ENCODE peak calls at places on chromosome X, in four cellular contexts. One of them, this sample, is unnamed.

GRCh38 chrX:98607739-98608138 is 1724.0 kb downstream of the RPA4 start:
- DNase-seq in A549: no peak
- DNase-seq in K562: no peak
- DNase-seq in GM12878: no peak
- DNase-seq in this sample: peak

GRCh38 chrX:63275127-63275526 is 76.0 kb downstream of the SPIN4 start:
- DNase-seq in A549: peak
- DNase-seq in K562: peak
- DNase-seq in GM12878: peak
- DNase-seq in this sample: peak

GRCh38 chrX:155056877-155057792 is 13.8 kb downstream of the CMC4 start:
- DNase-seq in A549: peak
- DNase-seq in K562: peak
- DNase-seq in GM12878: peak
- DNase-seq in this sample: peak

GRCh38 chrX:130111220-130111934 is 1.1 kb upstream of the ELF4 start:
- DNase-seq in A549: no peak
- DNase-seq in K562: no peak
- DNase-seq in GM12878: no peak
- DNase-seq in this sample: peak

GRCh38 chrX:100413231-100413630 is 3.2 kb upstream of the PCDH19 start:
- DNase-seq in A549: peak
- DNase-seq in K562: peak
- DNase-seq in GM12878: peak
- DNase-seq in this sample: peak

GRCh38 chrX:50770702-50771101 is 43.3 kb downstream of the SHROOM4 start:
- DNase-seq in A549: no peak
- DNase-seq in K562: no peak
- DNase-seq in GM12878: no peak
- DNase-seq in this sample: peak

GRCh38 chrX:17375631-17376380 is 806 bp downstream of the NHS start:
- DNase-seq in A549: peak
- DNase-seq in K562: no peak
- DNase-seq in GM12878: no peak
- DNase-seq in this sample: peak

GRCh38 chrX:40646489-40647306 is 663 bp downstream of the CXorf38 start:
- DNase-seq in A549: peak
- DNase-seq in K562: peak
- DNase-seq in GM12878: no peak
- DNase-seq in this sample: peak

GRCh38 chrX:30875957-30876356 is 13.1 kb downstream of the TAB3 start:
- DNase-seq in A549: no peak
- DNase-seq in K562: no peak
- DNase-seq in GM12878: no peak
- DNase-seq in this sample: no peak

GRCh38 chrX:17078031-17078730 is 131.7 kb downstream of the REPS2 start:
- DNase-seq in A549: no peak
- DNase-seq in K562: no peak
- DNase-seq in GM12878: no peak
- DNase-seq in this sample: no peak

GRCh38 chrX:130834149-130834548 is 68.9 kb downstream of the ENOX2 start:
- DNase-seq in A549: no peak
- DNase-seq in K562: no peak
- DNase-seq in GM12878: no peak
- DNase-seq in this sample: peak

GRCh38 chrX:70504772-70505450 is 60.3 kb downstream of the DLG3 start:
- DNase-seq in A549: no peak
- DNase-seq in K562: no peak
- DNase-seq in GM12878: no peak
- DNase-seq in this sample: no peak

GRCh38 chrX:130625381-130625780 is 223.6 kb downstream of the RBMX2 start:
- DNase-seq in A549: no peak
- DNase-seq in K562: no peak
- DNase-seq in GM12878: no peak
- DNase-seq in this sample: no peak

GRCh38 chrX:102517331-102517730 is 792 bp upstream of the TMSB15A start:
- DNase-seq in A549: no peak
- DNase-seq in K562: no peak
- DNase-seq in GM12878: no peak
- DNase-seq in this sample: peak
- TF ChIP-seq REST in A549: no peak
- TF ChIP-seq REST in K562: no peak
- TF ChIP-seq REST in GM12878: no peak
- TF ChIP-seq REST in this sample: no peak

GRCh38 chrX:69082753-69083150 is 82.5 kb downstream of the PJA1 start:
- DNase-seq in A549: no peak
- DNase-seq in K562: no peak
- DNase-seq in GM12878: no peak
- DNase-seq in this sample: no peak
- H3K4me2 ChIP-seq in A549: no peak
- H3K4me2 ChIP-seq in K562: no peak
- H3K4me2 ChIP-seq in GM12878: no peak
- H3K4me2 ChIP-seq in this sample: no peak

GRCh38 chrX:110846071-110846470 is 50.5 kb upstream of the CHRDL1 start:
- DNase-seq in A549: no peak
- DNase-seq in K562: no peak
- DNase-seq in GM12878: no peak
- DNase-seq in this sample: no peak

GRCh38 chrX:110852180-110852579 is 56.6 kb upstream of the CHRDL1 start:
- DNase-seq in A549: peak
- DNase-seq in K562: peak
- DNase-seq in GM12878: no peak
- DNase-seq in this sample: peak

GRCh38 chrX:110851780-110852179 is 56.2 kb upstream of the CHRDL1 start:
- DNase-seq in A549: peak
- DNase-seq in K562: peak
- DNase-seq in GM12878: no peak
- DNase-seq in this sample: no peak

GRCh38 chrX:110847334-110847733 is 51.7 kb upstream of the CHRDL1 start:
- DNase-seq in A549: peak
- DNase-seq in K562: peak
- DNase-seq in GM12878: peak
- DNase-seq in this sample: peak
- TF ChIP-seq JUNB in A549: no peak
- TF ChIP-seq JUNB in K562: no peak
- TF ChIP-seq JUNB in GM12878: no peak
- TF ChIP-seq JUNB in this sample: no peak

GRCh38 chrX:153878285-153878779 is 7.6 kb downstream of the L1CAM start:
- DNase-seq in A549: no peak
- DNase-seq in K562: no peak
- DNase-seq in GM12878: no peak
- DNase-seq in this sample: no peak

GRCh38 chrX:153877571-153878261 is 8.3 kb downstream of the L1CAM start:
- DNase-seq in A549: no peak
- DNase-seq in K562: no peak
- DNase-seq in GM12878: no peak
- DNase-seq in this sample: no peak

GRCh38 chrX:153879741-153880439 is 6.1 kb downstream of the L1CAM start:
- DNase-seq in A549: no peak
- DNase-seq in K562: no peak
- DNase-seq in GM12878: no peak
- DNase-seq in this sample: no peak

GRCh38 chrX:153880440-153880815 is 5.5 kb downstream of the L1CAM start:
- DNase-seq in A549: no peak
- DNase-seq in K562: no peak
- DNase-seq in GM12878: no peak
- DNase-seq in this sample: no peak

GRCh38 chrX:153878969-153879653 is 6.9 kb downstream of the L1CAM start:
- DNase-seq in A549: no peak
- DNase-seq in K562: no peak
- DNase-seq in GM12878: no peak
- DNase-seq in this sample: peak
- TF ChIP-seq REST in A549: no peak
- TF ChIP-seq REST in K562: no peak
- TF ChIP-seq REST in GM12878: no peak
- TF ChIP-seq REST in this sample: no peak

GRCh38 chrX:102651242-102651967 is at the start of gene GPRASP1:
- DNase-seq in A549: no peak
- DNase-seq in K562: no peak
- DNase-seq in GM12878: no peak
- DNase-seq in this sample: peak
- H3K4me2 ChIP-seq in A549: peak
- H3K4me2 ChIP-seq in K562: no peak
- H3K4me2 ChIP-seq in GM12878: peak
- H3K4me2 ChIP-seq in this sample: peak